ENCODE peak calls at places on chromosomes 1 and 21, in eight cellular contexts. C is GM04504, P is A673, Q is T1000, B is midbrain, D is RPMI8226, H is Ammon's horn, O is prostate gland. L is an unnamed sample.

GRCh38 chr1:108050134-108050533 is 85.2 kb upstream of the VAV3 start:
- DNase-seq in C (no peak), P (no peak), Q (no peak), B (no peak), D (no peak), H (no peak), O (no peak), L (no peak)

GRCh38 chr1:198660341-198661056 is 21.7 kb downstream of the PTPRC start:
- DNase-seq in C (no peak), P (no peak), Q (no peak), B (no peak), D (no peak), H (no peak), O (no peak), L (no peak)

GRCh38 chr1:204254031-204254661 is 40.4 kb upstream of the GOLT1A start:
- DNase-seq in C (peak), P (peak), Q (peak), B (no peak), D (no peak), H (no peak), O (no peak), L (peak)

GRCh38 chr1:242025681-242026080 is 26.8 kb upstream of the MAP1LC3C start:
- DNase-seq in C (no peak), P (no peak), Q (no peak), B (no peak), D (no peak), H (no peak), O (no peak), L (no peak)

GRCh38 chr1:151892190-151892589 is 17.1 kb downstream of the THEM4 start:
- DNase-seq in C (peak), P (no peak), Q (no peak), B (no peak), D (no peak), H (no peak), O (no peak), L (no peak)

GRCh38 chr1:243798726-243799125 is 51.3 kb downstream of the AKT3 start:
- DNase-seq in C (peak), P (no peak), Q (peak), B (no peak), D (no peak), H (no peak), O (no peak), L (peak)

GRCh38 chr1:152035406-152036315 is 1.1 kb downstream of the S100A11 start:
- DNase-seq in C (no peak), P (peak), Q (no peak), B (no peak), D (peak), H (no peak), O (peak), L (no peak)

GRCh38 chr1:47991698-47992097 is 5.5 kb downstream of the TRABD2B start:
- DNase-seq in C (no peak), P (no peak), Q (no peak), B (no peak), D (no peak), H (no peak), O (no peak), L (no peak)

GRCh38 chr1:61636814-61637213 is 88.1 kb downstream of the TM2D1 start:
- DNase-seq in C (no peak), P (no peak), Q (no peak), B (no peak), D (no peak), H (no peak), O (peak), L (no peak)

GRCh38 chr1:40232444-40232843 is 15.3 kb upstream of the TMCO2 start:
- DNase-seq in C (no peak), P (no peak), Q (no peak), B (no peak), D (peak), H (no peak), O (no peak), L (no peak)

GRCh38 chr21:46425061-46425460 is 33.6 kb upstream of the DIP2A start:
- DNase-seq in C (no peak), P (no peak), Q (no peak), B (no peak), D (no peak), H (no peak), O (no peak), L (no peak)

GRCh38 chr1:1245178-1245839 is 1.2 kb downstream of the C1QTNF12 start:
- DNase-seq in C (no peak), P (no peak), Q (no peak), B (no peak), D (no peak), H (no peak), O (no peak), L (no peak)

GRCh38 chr21:42063206-42063577 is 7.9 kb upstream of the UMODL1 start:
- DNase-seq in C (no peak), P (no peak), Q (no peak), B (peak), D (peak), H (peak), O (no peak), L (no peak)

GRCh38 chr1:173666646-173667045 is 3.0 kb downstream of the ANKRD45 start:
- DNase-seq in C (no peak), P (no peak), Q (no peak), B (no peak), D (no peak), H (no peak), O (no peak), L (no peak)

GRCh38 chr1:182863940-182864339 is 24.8 kb downstream of the DHX9 start:
- DNase-seq in C (no peak), P (no peak), Q (no peak), B (no peak), D (no peak), H (no peak), O (no peak), L (no peak)

GRCh38 chr21:39006653-39007417 is 176.4 kb downstream of the PSMG1 start:
- DNase-seq in C (no peak), P (no peak), Q (no peak), B (peak), D (peak), H (peak), O (peak), L (no peak)

GRCh38 chr1:230705289-230706019 is 8.5 kb downstream of the AGT start:
- DNase-seq in C (no peak), P (no peak), Q (no peak), B (no peak), D (no peak), H (no peak), O (no peak), L (no peak)

GRCh38 chr21:42117229-42118048 is 46.3 kb downstream of the UMODL1 start:
- DNase-seq in C (peak), P (peak), Q (peak), B (peak), D (peak), H (peak), O (peak), L (no peak)

GRCh38 chr1:62508187-62508758 is 71.4 kb downstream of the USP1 start:
- DNase-seq in C (no peak), P (peak), Q (no peak), B (peak), D (peak), H (peak), O (no peak), L (peak)

GRCh38 chr1:160997323-160998038 is 23.5 kb downstream of the F11R start:
- DNase-seq in C (no peak), P (peak), Q (no peak), B (peak), D (peak), H (peak), O (peak), L (no peak)

GRCh38 chr1:61043010-61043820 is 39.1 kb upstream of the NFIA start:
- DNase-seq in C (peak), P (peak), Q (no peak), B (peak), D (peak), H (peak), O (peak), L (no peak)

GRCh38 chr1:104125226-104125625 is 375.5 kb downstream of the AMY1C start:
- DNase-seq in C (no peak), P (no peak), Q (no peak), B (no peak), D (no peak), H (no peak), O (no peak), L (no peak)

GRCh38 chr21:33198346-33199135 is 31.2 kb upstream of the IFNAR2 start:
- DNase-seq in C (peak), P (no peak), Q (no peak), B (peak), D (peak), H (peak), O (peak), L (no peak)

GRCh38 chr1:179252606-179253005 is 23.1 kb upstream of the ABL2 start:
- DNase-seq in C (no peak), P (no peak), Q (no peak), B (no peak), D (no peak), H (no peak), O (no peak), L (no peak)

GRCh38 chr1:173520799-173521198 is 43.7 kb downstream of the PRDX6 start:
- DNase-seq in C (no peak), P (no peak), Q (no peak), B (no peak), D (no peak), H (no peak), O (no peak), L (no peak)

GRCh38 chr1:204220217-204220616 is 6.4 kb upstream of the GOLT1A start:
- DNase-seq in C (no peak), P (no peak), Q (no peak), B (no peak), D (no peak), H (no peak), O (no peak), L (no peak)

GRCh38 chr21:18249542-18250152 is 5.0 kb downstream of the CHODL start:
- DNase-seq in C (no peak), P (no peak), Q (no peak), B (no peak), D (peak), H (no peak), O (no peak), L (no peak)

GRCh38 chr1:154220970-154221814 is 437 bp downstream of the UBAP2L start:
- DNase-seq in C (no peak), P (peak), Q (peak), B (peak), D (peak), H (peak), O (peak), L (no peak)

GRCh38 chr1:152761609-152762213 is 3.9 kb downstream of the KPRP start:
- DNase-seq in C (no peak), P (no peak), Q (no peak), B (no peak), D (no peak), H (peak), O (no peak), L (no peak)

GRCh38 chr21:22444990-22445389 is 1446.8 kb downstream of the NCAM2 start:
- DNase-seq in C (no peak), P (no peak), Q (no peak), B (no peak), D (no peak), H (no peak), O (no peak), L (no peak)

GRCh38 chr1:183293243-183293642 is 107.2 kb downstream of the LAMC2 start:
- DNase-seq in C (no peak), P (no peak), Q (no peak), B (no peak), D (no peak), H (no peak), O (no peak), L (no peak)

GRCh38 chr1:77415585-77415984 is 133.8 kb downstream of the AK5 start:
- DNase-seq in C (no peak), P (no peak), Q (no peak), B (no peak), D (no peak), H (no peak), O (no peak), L (no peak)

GRCh38 chr1:148379170-148379500 is 104.0 kb downstream of the PPIAL4G start:
- DNase-seq in C (no peak), P (no peak), Q (no peak), B (no peak), D (no peak), H (no peak), O (no peak), L (no peak)